ENCODE peak calls at places on chromosomes 7 and 10, in nine cellular contexts. D is CD8-positive, alpha-beta T cell; O is transverse colon; K is psoas muscle; C is hepatocyte; Q is mammary epithelial cell; S is gastrocnemius medialis; M is brain microvascular endothelial cell; Z is uterus. Y is an unnamed sample. For H3K36me3 and H3K27me3, the result is how much of the 10 kb centered on the place peaks cover.

GRCh38 chr10:114751856-114752255 is 69.7 kb upstream of the FHIP2A start:
- DNase-seq in D (no peak), O (no peak), Q (peak), M (no peak), Z (no peak), S (no peak), K (no peak), C (no peak), Y (no peak)

GRCh38 chr10:47025253-47025539 is 114.0 kb downstream of the PTPN20 start:
- DNase-seq in C (no peak), Z (no peak), Q (no peak), D (no peak), M (no peak), S (peak), K (no peak), O (no peak), Y (peak)

GRCh38 chr7:93890041-93890463 is 501 bp downstream of the TFPI2 start:
- DNase-seq in S (no peak), Q (peak), D (no peak), Z (peak), K (no peak), C (peak), O (no peak), M (peak), Y (no peak)

GRCh38 chr7:100556541-100556940 is 17.2 kb downstream of the SAP25 start:
- DNase-seq in M (no peak), S (no peak), D (no peak), Q (no peak), Z (no peak), K (no peak), O (no peak), C (no peak), Y (no peak)

GRCh38 chr10:84842593-84842992 is 514.2 kb downstream of the CCSER2 start:
- DNase-seq in S (no peak), D (no peak), O (no peak), K (no peak), Q (no peak), Z (no peak), C (no peak), M (no peak), Y (no peak)

GRCh38 chr7:18610331-18610948 is 114.9 kb downstream of the HDAC9 start:
- DNase-seq in O (no peak), Z (no peak), C (peak), Q (peak), D (no peak), K (no peak), M (peak), S (no peak), Y (no peak)

GRCh38 chr7:128410092-128410665 is 397 bp upstream of the IMPDH1 start:
- DNase-seq in K (peak), M (peak), O (peak), D (peak), Q (peak), Z (no peak), S (no peak), C (peak), Y (peak)

GRCh38 chr7:41574377-41574776 is 128.5 kb downstream of the INHBA start:
- DNase-seq in K (no peak), M (peak), C (no peak), O (no peak), Q (peak), Z (no peak), D (no peak), S (no peak), Y (no peak)

GRCh38 chr7:16411391-16411790 is 9.9 kb downstream of the CRPPA start:
- DNase-seq in M (no peak), O (no peak), Q (peak), Z (no peak), D (no peak), K (no peak), C (no peak), S (no peak), Y (no peak)

GRCh38 chr10:35536789-35537188 is 68.4 kb upstream of the GJD4 start:
- DNase-seq in M (no peak), D (no peak), K (no peak), Z (no peak), Q (no peak), C (no peak), O (no peak), S (no peak), Y (no peak)

DNA sequence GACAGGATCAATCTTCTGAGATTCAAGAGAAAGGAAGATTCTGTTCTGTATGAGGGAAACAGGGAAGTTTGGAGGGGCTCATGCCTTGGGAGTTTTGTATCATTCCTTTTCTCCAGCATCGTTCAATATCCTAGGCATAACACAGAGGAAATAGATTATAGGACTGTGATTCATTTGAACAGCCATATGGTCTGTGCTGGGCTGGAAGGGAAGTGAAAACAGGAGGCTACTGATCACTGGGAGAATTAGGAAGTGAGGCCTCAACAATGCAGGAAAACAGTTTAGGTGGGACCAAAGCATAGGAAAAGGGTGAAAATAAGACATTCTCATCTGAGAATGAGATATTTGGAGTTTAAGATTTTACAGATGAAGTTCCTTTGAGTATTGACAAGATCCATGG is 70.7 kb upstream of the MKX start:
- DNase-seq in Q (no peak), O (no peak), S (no peak), M (no peak), Z (no peak), C (no peak), K (no peak), D (no peak), Y (no peak)
- TF ChIP-seq CTCF in Q (no peak), O (no peak), S (no peak), M (no peak), Z (no peak), C (no peak), K (no peak), D (no peak), Y (no peak)

DNA sequence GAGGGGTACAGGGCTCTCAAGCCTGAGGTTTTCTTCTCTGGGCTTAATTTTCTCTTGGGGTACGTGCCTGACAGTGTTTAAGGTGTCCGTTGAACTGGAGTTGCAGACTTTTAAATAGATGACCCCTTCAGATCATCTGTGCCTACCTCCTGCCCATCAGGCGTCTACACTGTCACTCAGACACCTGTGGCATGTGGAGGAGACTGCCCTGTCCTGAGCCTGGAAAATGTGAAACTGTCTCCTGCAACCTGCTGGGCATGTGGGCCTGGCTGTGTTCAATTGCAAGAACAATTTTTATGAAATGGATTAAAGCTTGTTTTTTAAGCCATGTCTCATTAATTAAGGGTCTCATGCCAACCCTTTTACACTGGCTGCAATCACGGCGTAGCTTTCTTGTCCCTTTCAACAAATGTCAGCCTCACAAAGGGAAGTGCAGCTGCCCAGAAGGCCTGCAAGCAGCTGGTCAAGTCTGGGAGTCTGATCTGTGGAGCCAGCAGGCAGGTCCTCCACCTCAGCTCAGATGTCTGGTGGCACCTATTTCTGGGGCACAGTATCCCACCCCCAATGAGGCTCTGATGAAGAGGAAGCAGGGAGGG is 8.8 kb downstream of the ATP5MF start:
- DNase-seq in Z (no peak), M (no peak), D (no peak), S (no peak), K (no peak), C (no peak), Q (no peak), O (no peak), Y (no peak)
- H3K36me3 ChIP-seq in Z (under half), M (half or more), D (under half), S (under half), K (under half), C (under half), Q (under half), O (under half), Y (half or more)

GRCh38 chr10:8052344-8052969 is 2.0 kb upstream of the GATA3 start:
- DNase-seq in Z (no peak), C (peak), M (no peak), K (no peak), S (no peak), D (no peak), O (no peak), Q (peak), Y (no peak)
- H3K27me3 ChIP-seq in Z (under half), C (half or more), M (half or more), K (half or more), S (half or more), D (under half), O (half or more), Q (under half), Y (under half)

GRCh38 chr7:22822486-22823141 is at the start of gene TOMM7:
- DNase-seq in S (peak), D (peak), Q (peak), O (peak), K (peak), Z (peak), C (peak), M (peak), Y (peak)
- TF ChIP-seq CTCF in S (peak), D (no peak), Q (no peak), O (peak), K (peak), Z (peak), C (no peak), M (no peak), Y (peak)

GRCh38 chr10:125722811-125723210 is 3.3 kb downstream of the EDRF1 start:
- DNase-seq in K (no peak), O (no peak), M (no peak), Q (no peak), D (no peak), S (no peak), Z (no peak), C (no peak), Y (no peak)
- H3K36me3 ChIP-seq in K (under half), O (half or more), M (under half), Q (under half), D (half or more), S (under half), Z (under half), C (under half), Y (under half)

DNA sequence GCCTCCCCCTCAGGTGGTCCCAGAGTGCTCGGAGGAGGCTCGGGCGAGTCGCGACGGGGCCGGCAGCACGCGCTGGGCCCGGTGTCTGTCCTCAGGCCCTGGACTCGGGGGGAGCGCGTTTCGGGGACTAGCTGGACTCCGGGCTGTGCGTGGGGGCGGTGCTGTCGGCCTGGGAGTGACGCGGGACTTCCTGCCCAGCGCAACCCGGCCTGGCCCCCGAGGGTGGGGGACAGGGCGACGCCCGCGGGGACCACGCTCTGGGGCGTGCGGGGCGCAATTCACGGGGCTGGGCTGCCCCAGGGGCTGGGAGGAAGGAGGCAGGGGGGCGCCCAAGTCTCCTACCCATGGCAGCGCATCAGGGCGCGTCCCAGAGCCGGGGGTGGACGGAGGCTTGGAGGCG is 2.4 kb upstream of the VENTX start:
- DNase-seq in O (no peak), M (no peak), Q (no peak), S (no peak), Z (no peak), D (no peak), K (no peak), C (no peak), Y (no peak)
- H3K27me3 ChIP-seq in O (half or more), M (half or more), Q (under half), S (half or more), Z (under half), D (under half), K (half or more), C (half or more), Y (under half)

GRCh38 chr10:120999868-121000267 is 148.7 kb downstream of the WDR11 start:
- DNase-seq in D (no peak), K (no peak), Z (no peak), C (no peak), Q (no peak), M (no peak), S (no peak), O (no peak), Y (no peak)
- TF ChIP-seq CTCF in D (no peak), K (no peak), Z (no peak), C (no peak), Q (peak), M (no peak), S (no peak), O (no peak), Y (no peak)

DNA sequence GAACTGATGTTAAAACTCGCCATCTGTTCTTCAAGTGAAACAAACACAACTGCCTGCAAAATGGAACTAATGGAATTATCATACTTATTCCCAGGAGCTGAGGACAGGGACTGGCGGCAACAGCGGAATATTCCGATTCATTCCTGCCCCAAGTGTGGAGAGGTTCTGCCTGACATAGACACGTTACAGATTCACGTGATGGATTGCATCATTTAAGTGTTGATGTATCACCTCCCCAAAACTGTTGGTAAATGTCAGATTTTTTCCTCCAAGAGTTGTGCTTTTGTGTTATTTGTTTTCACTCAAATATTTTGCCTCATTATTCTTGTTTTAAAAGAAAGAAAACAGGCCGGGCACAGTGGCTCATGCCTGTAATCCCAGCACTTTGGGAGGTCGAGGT is 24.7 kb upstream of the MCM10 start:
- DNase-seq in Q (no peak), O (no peak), M (no peak), K (no peak), D (no peak), Z (no peak), C (no peak), S (no peak), Y (no peak)
- H3K36me3 ChIP-seq in Q (under half), O (half or more), M (half or more), K (under half), D (under half), Z (under half), C (under half), S (under half), Y (half or more)

Y was measured in lung.